ENCODE peak calls at places on chromosome 16, in nine cellular contexts. Y is uterus, T is cardiac muscle cell, P is ovary, J is NB4, I is BJ, M is HFFc6, G is HFF-Myc, Z is progenitor cell of endocrine pancreas. W is an unnamed sample.
A peak's percentile ranks its signal among the peaks of the same experiment; 100 is the strongest.

GRCh38 chr16:397135-397661 is at the start of gene NME4:
- DNase-seq in Z (peak; percentile 37), I (no peak), J (peak; percentile 61), T (peak; percentile 62), P (peak; percentile 59), M (no peak), Y (no peak), G (no peak), W (no peak)

GRCh38 chr16:87693827-87694226 is 72.0 kb downstream of the KLHDC4 start:
- DNase-seq in P (no peak), I (no peak), G (no peak), M (no peak), Z (no peak), Y (no peak), T (no peak), J (no peak), W (no peak)

GRCh38 chr16:87931504-87931903 is 4.8 kb downstream of the CA5A start:
- DNase-seq in J (peak; percentile 89), Z (no peak), T (peak; percentile 93), I (no peak), M (no peak), Y (no peak), P (no peak), G (no peak), W (no peak)

GRCh38 chr16:66741131-66741900 is 10.1 kb downstream of the DYNC1LI2 start:
- DNase-seq in G (peak; percentile 69), Y (peak; percentile 94), Z (no peak), P (peak; percentile 90), T (peak; percentile 94), M (peak; percentile 85), J (no peak), I (peak; percentile 86), W (peak; percentile 87)

GRCh38 chr16:14400285-14400977 is 229.6 kb downstream of the PARN start:
- DNase-seq in T (no peak), J (no peak), P (no peak), I (no peak), M (no peak), Z (no peak), G (no peak), Y (no peak), W (no peak)

GRCh38 chr16:1794221-1794871 is 841 bp upstream of the IGFALS start:
- DNase-seq in T (no peak), G (no peak), M (no peak), Z (peak; percentile 33), Y (no peak), J (no peak), I (no peak), P (peak; percentile 24), W (no peak)

GRCh38 chr16:47426806-47427205 is 34.1 kb downstream of the ITFG1 start:
- DNase-seq in M (no peak), I (no peak), T (no peak), Y (no peak), Z (no peak), P (no peak), G (no peak), J (no peak), W (no peak)

GRCh38 chr16:10171225-10171624 is 11.0 kb downstream of the GRIN2A start:
- DNase-seq in J (no peak), T (no peak), G (no peak), M (no peak), P (no peak), Z (no peak), Y (no peak), I (no peak), W (no peak)

GRCh38 chr16:66236301-66236700 is 130.2 kb upstream of the CDH5 start:
- DNase-seq in G (no peak), M (no peak), T (no peak), Z (no peak), J (no peak), I (no peak), Y (no peak), P (no peak), W (no peak)

GRCh38 chr16:28218109-28218508 is 6.3 kb upstream of the XPO6 start:
- DNase-seq in I (no peak), T (peak; percentile 76), Y (no peak), M (peak; percentile 48), Z (no peak), J (peak; percentile 69), P (no peak), G (no peak), W (no peak)
- TF ChIP-seq CTCF in I (peak; percentile 76), T (peak; percentile 65), Y (no peak), M (peak; percentile 71), Z (peak; percentile 15), J (peak; percentile 56), P (no peak), G (peak; percentile 49), W (no peak)

GRCh38 chr16:67979955-67980678 is at the start of gene DPEP3:
- DNase-seq in J (no peak), P (no peak), T (peak; percentile 5), Z (no peak), M (no peak), G (no peak), Y (no peak), I (no peak), W (no peak)
- TF ChIP-seq CTCF in J (peak; percentile 4), P (no peak), T (peak; percentile 45), Z (peak; percentile 45), M (peak; percentile 59), G (peak; percentile 24), Y (no peak), I (peak; percentile 31), W (no peak)

GRCh38 chr16:70470927-70471341 is 16.5 kb downstream of the FCSK start:
- DNase-seq in M (no peak), Y (no peak), T (peak; percentile 37), P (no peak), G (no peak), J (no peak), I (no peak), Z (peak; percentile 66), W (no peak)

GRCh38 chr16:70472786-70473433 is 18.5 kb downstream of the FCSK start:
- DNase-seq in G (no peak), T (no peak), Y (no peak), P (no peak), Z (no peak), M (no peak), J (no peak), I (no peak), W (no peak)

GRCh38 chr16:70474320-70475053 is 20.1 kb downstream of the FCSK start:
- DNase-seq in M (no peak), I (no peak), J (no peak), P (no peak), T (no peak), G (no peak), Z (no peak), Y (no peak), W (no peak)

GRCh38 chr16:70475054-70475871 is 20.9 kb downstream of the FCSK start:
- DNase-seq in Z (no peak), G (no peak), Y (no peak), M (no peak), T (no peak), J (no peak), I (no peak), P (no peak), W (no peak)

DNA sequence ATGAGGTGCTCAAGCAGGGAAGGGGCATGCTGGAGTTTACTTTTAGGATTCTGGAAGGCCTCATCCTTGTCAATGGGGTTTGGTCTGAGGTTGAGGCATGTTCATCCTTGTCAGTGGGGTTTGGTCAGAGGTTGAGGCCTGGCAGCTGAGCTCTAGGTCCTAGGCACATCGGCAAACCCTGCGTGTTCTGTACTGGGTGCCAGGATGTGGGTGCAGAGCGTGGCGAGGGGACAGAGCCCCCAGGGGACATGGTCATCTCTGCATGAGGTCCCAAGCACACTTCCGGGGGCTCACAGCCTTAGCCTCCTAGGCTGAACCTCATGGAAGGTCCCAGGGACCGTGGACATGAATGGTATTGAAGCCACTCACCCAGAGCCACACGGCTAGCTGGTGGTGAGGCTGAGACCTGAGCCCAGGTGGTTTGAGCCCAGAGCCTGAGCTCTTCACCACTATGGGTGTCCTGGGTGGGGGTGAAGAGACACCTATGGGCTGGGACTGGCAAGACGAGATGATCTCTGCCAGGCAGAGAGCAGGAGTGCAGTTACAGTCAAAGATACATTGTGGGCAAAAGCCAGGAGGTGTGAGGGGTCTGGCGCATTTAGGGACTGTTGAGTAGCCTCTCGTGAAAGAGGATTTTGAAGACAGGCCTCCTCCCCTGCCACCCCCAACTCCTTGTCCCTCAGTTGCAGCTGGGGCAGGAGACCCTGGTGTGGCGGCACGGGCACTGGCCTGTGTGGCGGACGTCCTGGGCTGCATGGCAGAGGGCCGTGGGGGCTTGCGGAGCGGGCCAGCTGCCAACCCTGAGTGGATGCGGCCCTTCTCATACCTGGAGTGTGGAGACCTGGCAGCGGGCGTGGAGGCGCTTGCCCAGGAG is 19.3 kb downstream of the FCSK start:
- DNase-seq in G (no peak), J (peak; percentile 37), P (no peak), T (no peak), I (no peak), Y (no peak), Z (no peak), M (no peak), W (no peak)
- TF ChIP-seq CTCF in G (no peak), J (peak; percentile 13), P (no peak), T (no peak), I (no peak), Y (no peak), Z (no peak), M (no peak), W (no peak)

GRCh38 chr16:49283376-49284049 is 1.9 kb upstream of the CBLN1 start:
- DNase-seq in Z (no peak), I (no peak), Y (no peak), P (no peak), J (no peak), G (no peak), M (no peak), T (no peak), W (no peak)

GRCh38 chr16:49280861-49281331 is 742 bp downstream of the CBLN1 start:
- DNase-seq in I (no peak), Z (no peak), J (no peak), G (no peak), T (no peak), M (no peak), Y (no peak), P (no peak), W (no peak)

GRCh38 chr16:49281481-49281842 is at the start of gene CBLN1:
- DNase-seq in M (no peak), T (no peak), P (no peak), Z (no peak), G (no peak), I (no peak), J (no peak), Y (no peak), W (no peak)

GRCh38 chr16:49282690-49283375 is 1.2 kb upstream of the CBLN1 start:
- DNase-seq in J (no peak), Z (peak; percentile 37), I (no peak), T (no peak), G (no peak), M (no peak), Y (no peak), P (no peak), W (no peak)

DNA sequence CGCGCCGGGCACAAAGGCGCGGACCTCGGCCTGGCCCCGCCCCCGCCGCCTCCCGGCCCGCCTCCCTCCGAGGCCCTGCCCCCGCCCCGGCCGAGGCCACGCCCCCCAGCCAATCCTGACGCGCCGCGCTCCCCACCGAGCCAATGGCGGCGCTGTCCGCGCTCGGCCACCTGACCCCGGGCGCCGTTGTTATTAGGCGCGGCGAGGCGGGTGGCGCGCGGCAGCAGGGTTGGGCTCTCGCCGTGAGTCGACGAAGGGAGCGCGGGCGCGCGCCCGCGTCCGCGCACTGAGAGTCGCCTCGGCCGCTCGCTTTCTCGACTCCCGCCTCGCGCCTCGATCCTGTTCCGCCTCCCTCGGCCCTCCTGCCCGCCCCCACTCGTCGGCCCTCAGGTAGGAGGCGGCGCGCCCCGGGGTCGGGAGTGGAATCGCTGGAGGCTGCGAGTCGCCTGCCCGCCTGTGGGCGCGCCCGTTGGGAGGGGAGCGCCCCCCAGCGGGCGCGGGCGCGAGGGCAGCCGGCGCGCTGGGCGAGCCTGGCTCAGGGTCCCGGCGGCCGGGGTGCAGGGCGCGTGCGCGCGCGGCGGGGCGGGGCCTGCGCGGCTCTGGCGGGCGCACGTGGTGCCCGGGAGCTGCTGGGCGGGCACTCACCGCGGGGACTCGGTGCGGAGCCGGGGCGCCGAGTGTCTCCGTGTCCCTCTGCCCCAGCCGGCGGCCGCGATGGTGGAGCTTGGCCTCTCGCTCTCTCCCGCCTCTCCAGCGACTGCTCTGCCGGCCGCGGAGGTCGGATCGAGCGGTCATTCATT is 405 bp upstream of the CBLN1 start:
- DNase-seq in P (no peak), I (no peak), Z (peak; percentile 95), T (peak; percentile 76), Y (peak; percentile 26), J (no peak), G (peak; percentile 21), M (no peak), W (peak; percentile 99)
- TF ChIP-seq CTCF in P (no peak), I (no peak), Z (peak; percentile 72), T (peak; percentile 7), Y (peak; percentile 22), J (no peak), G (no peak), M (no peak), W (peak; percentile 77)

W was measured in RWPE1.